ENCODE peak calls at places on chromosomes 16 and 17, in four cellular contexts. J, M, L and K are unnamed samples.

GRCh38 chr17:45143767-45144198 is 4.5 kb upstream of the HEXIM1 start:
- DNase-seq in M (peak; percentile 80), J (peak; percentile 70), L (peak; percentile 68), K (peak; percentile 84)

GRCh38 chr16:11797957-11798299 is 870 bp upstream of the ZC3H7A start:
- DNase-seq in M (no peak), J (no peak), L (no peak), K (no peak)

GRCh38 chr17:41324180-41325075 is 8.9 kb upstream of the KRTAP17-1 start:
- DNase-seq in J (no peak), L (no peak), M (peak; percentile 8), K (no peak)

GRCh38 chr17:80070375-80071115 is 30.8 kb upstream of the GAA start:
- DNase-seq in J (no peak), M (no peak), L (no peak), K (no peak)

GRCh38 chr17:64480951-64481350 is 15.9 kb downstream of the POLG2 start:
- DNase-seq in M (no peak), L (no peak), J (no peak), K (no peak)

GRCh38 chr17:20225162-20226115 is 216.3 kb downstream of the SPECC1 start:
- DNase-seq in M (no peak), J (no peak), L (no peak), K (no peak)

GRCh38 chr17:14196337-14196997 is 40.2 kb downstream of the CDRT15 start:
- DNase-seq in J (no peak), L (no peak), M (no peak), K (no peak)

GRCh38 chr16:66342294-66342900 is 24.1 kb upstream of the CDH5 start:
- DNase-seq in J (no peak), M (no peak), L (no peak), K (peak; percentile 63)

GRCh38 chr16:4392382-4393242 is 21.0 kb downstream of the VASN start:
- DNase-seq in L (peak; percentile 51), J (no peak), M (peak; percentile 86), K (no peak)

GRCh38 chr17:69949931-69950330 is 125.1 kb upstream of the KCNJ16 start:
- DNase-seq in M (peak; percentile 7), J (no peak), L (no peak), K (no peak)

GRCh38 chr16:75572859-75573542 is 6.8 kb downstream of the GABARAPL2 start:
- DNase-seq in M (no peak), L (no peak), J (no peak), K (no peak)

GRCh38 chr16:9521749-9522370 is 430.4 kb downstream of the HAPSTR1 start:
- DNase-seq in M (no peak), L (no peak), J (no peak), K (no peak)

GRCh38 chr17:75661531-75661930 is 5.4 kb downstream of the RECQL5 start:
- DNase-seq in J (no peak), L (peak; percentile 11), M (no peak), K (no peak)

GRCh38 chr17:42031584-42031983 is 11.7 kb downstream of the NKIRAS2 start:
- DNase-seq in M (no peak), J (no peak), L (no peak), K (no peak)

GRCh38 chr16:20147091-20147490 is 73.4 kb upstream of the GPR139 start:
- DNase-seq in M (no peak), L (no peak), J (no peak), K (no peak)

GRCh38 chr17:19461139-19461538 is 50.1 kb downstream of the RNF112 start:
- DNase-seq in M (no peak), J (no peak), L (no peak), K (no peak)

GRCh38 chr17:9522074-9522473 is 53.5 kb downstream of the STX8 start:
- DNase-seq in J (no peak), M (peak; percentile 62), L (no peak), K (no peak)

GRCh38 chr16:11658896-11659708 is 9.2 kb upstream of the SNN start:
- DNase-seq in J (no peak), M (no peak), L (no peak), K (no peak)

GRCh38 chr17:31878703-31879073 is 19.6 kb upstream of the COPRS start:
- DNase-seq in L (no peak), M (no peak), J (no peak), K (no peak)
- H3K4me3 ChIP-seq in L (no peak overlapping the region), M (no peak overlapping the region), J (no peak overlapping the region), K (no peak overlapping the region)

GRCh38 chr17:77137111-77137510 is 3.7 kb upstream of the SEC14L1 start:
- DNase-seq in M (no peak), J (no peak), L (no peak), K (peak; percentile 9)
- H3K27ac ChIP-seq in M (no peak overlapping the region), J (no peak overlapping the region), L (no peak overlapping the region), K (no peak overlapping the region)

GRCh38 chr17:72588961-72589360 is 468.1 kb downstream of the SOX9 start:
- DNase-seq in L (peak; percentile 78), J (peak; percentile 88), M (peak; percentile 89), K (peak; percentile 88)
- TF ChIP-seq CTCF in L (no peak), J (no peak), M (no peak), K (no peak)

GRCh38 chr17:57260325-57261083 is 4.2 kb downstream of the MSI2 start:
- DNase-seq in M (no peak), J (no peak), L (no peak), K (no peak)

GRCh38 chr17:57264250-57264649 is 7.9 kb downstream of the MSI2 start:
- DNase-seq in M (no peak), L (no peak), J (no peak), K (no peak)

GRCh38 chr17:57261084-57261461 is 4.8 kb downstream of the MSI2 start:
- DNase-seq in L (no peak), M (no peak), J (no peak), K (no peak)

GRCh38 chr17:57264776-57265175 is 8.5 kb downstream of the MSI2 start:
- DNase-seq in L (no peak), J (no peak), M (no peak), K (no peak)

GRCh38 chr17:57262557-57262956 is 6.2 kb downstream of the MSI2 start:
- DNase-seq in J (no peak), M (no peak), L (no peak), K (no peak)
- H3K4me3 ChIP-seq in J (no peak overlapping the region), M (no peak overlapping the region), L (no peak overlapping the region), K (no peak overlapping the region)

GRCh38 chr16:813916-814412 is 13.4 kb upstream of the GNG13 start:
- DNase-seq in M (no peak), L (no peak), J (no peak), K (no peak)

GRCh38 chr16:813204-813915 is 12.8 kb upstream of the GNG13 start:
- DNase-seq in L (peak; percentile 73), J (no peak), M (peak; percentile 8), K (no peak)

GRCh38 chr16:817001-817906 is 16.7 kb upstream of the GNG13 start:
- DNase-seq in M (no peak), J (no peak), L (no peak), K (no peak)

GRCh38 chr16:815861-816260 is 15.3 kb upstream of the GNG13 start:
- DNase-seq in L (no peak), M (no peak), J (no peak), K (no peak)

DNA sequence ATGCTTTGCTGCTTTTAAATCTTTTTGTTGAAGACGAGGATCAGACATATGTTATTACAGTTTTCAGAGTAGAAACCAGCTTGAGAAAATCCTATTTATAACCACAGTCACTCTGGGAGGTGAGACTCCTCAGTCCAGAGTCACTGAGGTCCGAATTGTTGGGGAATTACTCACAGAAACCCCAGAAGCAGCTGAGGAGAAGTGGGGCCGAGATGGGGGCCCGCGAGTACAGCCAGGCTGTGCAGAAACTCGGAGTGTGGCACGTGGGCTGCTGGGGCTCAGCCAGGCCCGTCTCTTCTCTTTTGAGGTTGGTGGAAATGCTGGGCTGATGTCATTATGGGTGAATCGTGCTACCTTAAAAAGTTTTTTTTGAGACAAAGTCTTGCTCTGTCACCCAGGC is 14.4 kb upstream of the GNG13 start:
- DNase-seq in M (peak; percentile 70), L (no peak), J (no peak), K (no peak)
- H3K27ac ChIP-seq in M (no peak overlapping the region), L (no peak overlapping the region), J (no peak overlapping the region), K (no peak overlapping the region)

GRCh38 chr17:16439303-16439791 is 24.0 kb downstream of the TRPV2 start:
- DNase-seq in L (no peak), M (no peak), J (no peak), K (no peak)

GRCh38 chr17:16438173-16438556 is 22.8 kb downstream of the TRPV2 start:
- DNase-seq in M (no peak), L (no peak), J (no peak), K (no peak)

GRCh38 chr17:16435951-16436886 is 20.8 kb downstream of the TRPV2 start:
- DNase-seq in L (no peak), J (no peak), M (no peak), K (no peak)

GRCh38 chr17:16438557-16439302 is 23.4 kb downstream of the TRPV2 start:
- DNase-seq in M (peak; percentile 100), L (peak; percentile 89), J (peak; percentile 94), K (peak; percentile 95)

DNA sequence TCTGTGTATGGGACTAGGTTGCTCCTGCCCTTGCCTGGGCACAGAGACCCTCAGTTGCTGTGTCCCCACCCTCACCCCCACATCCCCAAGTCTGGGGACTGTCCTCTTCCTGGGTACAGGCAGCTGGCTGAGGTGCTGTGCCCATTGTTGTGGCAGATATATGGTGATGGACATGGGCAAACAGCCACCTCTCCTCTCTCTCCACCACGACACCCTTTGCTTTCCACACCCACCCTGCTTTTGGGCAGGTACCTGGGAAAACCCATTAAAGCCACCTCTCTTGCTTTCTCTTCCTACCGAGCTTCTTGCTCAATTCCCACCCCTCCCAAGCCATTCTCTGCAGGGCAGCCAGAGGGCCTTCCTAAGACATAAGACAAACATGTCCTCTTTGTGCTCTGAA is 21.7 kb downstream of the TRPV2 start:
- DNase-seq in M (no peak), L (no peak), J (no peak), K (no peak)
- TF ChIP-seq CTCF in M (no peak), L (no peak), J (no peak), K (no peak)

GRCh38 chr16:67979955-67980678 is at the start of gene DPEP3:
- DNase-seq in J (no peak), M (no peak), L (no peak), K (no peak)
- H3K4me3 ChIP-seq in J (no peak within 1 kb of the TSS), M (no peak within 1 kb of the TSS), L (no peak within 1 kb of the TSS), K (no peak within 1 kb of the TSS)

DNA sequence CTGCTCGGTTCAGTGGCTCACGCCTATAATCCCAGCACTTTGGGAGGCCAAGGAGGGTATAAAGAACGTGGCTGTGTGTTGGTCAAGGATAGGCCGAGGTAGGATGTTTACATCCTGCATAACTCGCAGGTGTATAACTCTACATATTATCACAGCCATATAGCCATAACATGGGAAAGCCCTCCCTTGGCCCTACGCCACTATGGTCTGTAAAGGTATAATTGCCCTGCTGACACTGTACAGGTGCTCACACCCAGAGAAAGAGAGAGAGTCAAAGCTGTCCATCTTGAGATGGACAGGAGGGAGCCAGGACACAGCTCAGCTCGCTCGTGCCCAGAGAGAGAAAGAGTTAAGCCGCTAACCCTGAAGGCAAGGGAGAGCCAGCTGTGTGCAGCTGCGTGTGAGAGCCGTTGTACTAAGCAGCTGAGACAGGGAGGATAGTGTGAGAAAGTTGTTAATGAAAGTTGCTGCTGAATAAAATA is 30.4 kb upstream of the DHX8 start:
- DNase-seq in M (no peak), J (no peak), L (no peak), K (no peak)
- H3K27ac ChIP-seq in M (no peak overlapping the region), J (no peak overlapping the region), L (no peak overlapping the region), K (no peak overlapping the region)